ENCODE peak calls at places on chromosomes 6 and 20, in five cellular contexts. F is K562, J is H1, S is GM12891, B is GM12878. Q is an unnamed sample.

GRCh38 chr6:138088307-138088744 is 18.9 kb downstream of the PERP start:
- DNase-seq in F (no peak), J (no peak), S (no peak), B (no peak), Q (no peak)

GRCh38 chr6:107728564-107728897 is 95.6 kb downstream of the SCML4 start:
- DNase-seq in F (no peak), J (no peak), S (no peak), B (no peak), Q (no peak)

GRCh38 chr6:128697392-128697689 is 176.9 kb upstream of the PTPRK start:
- DNase-seq in F (no peak), J (no peak), S (no peak), B (no peak), Q (no peak)

GRCh38 chr6:16901777-16902176 is 140.5 kb upstream of the ATXN1 start:
- DNase-seq in F (no peak), J (no peak), S (no peak), B (no peak), Q (no peak)

GRCh38 chr6:125008957-125009356 is 46.7 kb downstream of the RNF217 start:
- DNase-seq in F (no peak), J (no peak), S (no peak), B (no peak), Q (no peak)

GRCh38 chr6:3808759-3809514 is 40.2 kb upstream of the FAM50B start:
- DNase-seq in F (no peak), J (no peak), S (no peak), B (no peak), Q (no peak)

GRCh38 chr20:44483112-44483511 is 7.4 kb downstream of the TTPAL start:
- DNase-seq in F (no peak), J (no peak), S (no peak), B (no peak), Q (no peak)

GRCh38 chr6:148441454-148441911 is 98.8 kb downstream of the SASH1 start:
- DNase-seq in F (no peak), J (no peak), S (no peak), B (no peak), Q (no peak)

GRCh38 chr6:103672169-103672568 is 1187.5 kb downstream of the HACE1 start:
- DNase-seq in F (no peak), J (no peak), S (no peak), B (no peak), Q (no peak)

GRCh38 chr6:101391772-101392560 is 1.5 kb upstream of the GRIK2 start:
- DNase-seq in F (no peak), J (peak; percentile 54), S (no peak), B (no peak), Q (no peak)

DNA sequence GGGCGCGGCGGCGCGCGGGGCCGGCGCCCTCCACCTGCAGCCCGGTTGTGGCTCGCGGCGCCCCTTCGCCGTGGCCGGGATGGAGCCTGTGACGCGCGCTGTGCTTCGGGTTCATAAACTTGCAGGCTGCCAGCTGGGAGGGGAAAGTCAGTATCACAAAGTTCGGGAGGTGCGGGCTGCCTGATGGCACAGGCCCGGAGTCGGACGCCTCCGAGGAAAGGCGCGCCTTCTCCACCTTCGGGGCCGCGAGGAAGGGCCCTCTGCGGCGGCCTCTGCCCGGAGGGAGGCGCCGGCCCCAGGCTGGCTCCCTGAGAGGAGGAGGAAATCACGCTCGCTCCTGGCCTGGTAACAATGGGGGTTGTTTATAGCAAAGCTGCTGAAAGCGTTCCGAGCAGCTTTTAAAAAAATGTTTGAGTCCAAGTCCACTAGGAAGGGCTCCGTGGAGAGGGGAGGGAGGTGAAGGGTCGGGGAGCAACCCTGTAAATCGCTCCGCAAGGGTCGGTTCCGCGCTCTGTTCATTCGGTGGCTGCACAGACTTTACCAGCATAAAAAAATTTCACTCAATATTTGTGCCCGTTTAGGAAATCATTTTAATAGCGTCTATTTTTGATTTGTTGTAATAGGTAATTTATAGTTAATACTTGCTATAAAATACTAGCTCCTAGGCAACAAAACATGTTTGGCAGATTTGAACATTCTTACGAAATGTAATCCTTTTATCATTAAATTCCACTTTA is 1.0 kb downstream of the AFDN start:
- DNase-seq in F (peak; percentile 75), J (peak; percentile 69), S (peak; percentile 30), B (no peak), Q (peak; percentile 38)
- TF ChIP-seq POLR2A in F (no peak), J (no peak), S (no peak), B (no peak), Q (no peak)

DNA sequence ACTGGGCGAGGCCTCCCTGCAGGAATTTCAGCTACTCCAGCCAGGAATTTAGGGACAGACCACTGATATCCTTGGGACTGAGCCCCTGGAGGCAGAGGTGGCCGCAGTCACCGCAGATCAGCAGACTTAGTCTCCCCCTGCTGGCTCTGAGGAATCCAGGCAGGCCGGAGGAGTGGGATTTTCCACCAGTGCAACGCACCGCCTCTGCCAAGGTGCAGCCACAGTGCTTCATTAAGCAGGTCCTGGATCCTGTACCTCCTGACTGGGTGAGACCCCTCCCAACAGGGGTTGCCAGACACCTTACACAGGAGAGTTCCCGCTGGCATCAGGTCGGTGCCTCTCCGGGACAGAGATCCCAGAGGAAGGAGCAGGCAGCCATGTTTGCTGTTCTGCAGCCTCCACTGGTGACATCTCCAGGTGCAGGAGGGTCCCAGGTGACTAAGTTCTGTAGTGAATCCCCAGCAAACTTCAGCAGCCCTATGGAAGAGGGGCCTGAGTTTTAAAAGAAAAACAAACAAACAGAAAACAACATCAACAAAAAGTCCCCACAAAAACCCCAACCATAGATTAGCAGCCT is 515.2 kb downstream of the FRK start:
- DNase-seq in F (no peak), J (peak; percentile 75), S (no peak), B (no peak), Q (no peak)
- TF ChIP-seq TAF1 in F (no peak), J (no peak), S (no peak), B (no peak), Q (no peak)

GRCh38 chr20:50276119-50277063 is 85.8 kb downstream of the CEBPB start:
- DNase-seq in F (no peak), J (no peak), S (no peak), B (no peak), Q (no peak)

GRCh38 chr20:50274570-50275430 is 84.2 kb downstream of the CEBPB start:
- DNase-seq in F (no peak), J (no peak), S (no peak), B (no peak), Q (no peak)

GRCh38 chr20:50271674-50272412 is 81.2 kb downstream of the CEBPB start:
- DNase-seq in F (no peak), J (no peak), S (no peak), B (no peak), Q (no peak)

GRCh38 chr20:50272413-50273120 is 81.9 kb downstream of the CEBPB start:
- DNase-seq in F (no peak), J (no peak), S (no peak), B (no peak), Q (no peak)

GRCh38 chr20:50273601-50274491 is 83.2 kb downstream of the CEBPB start:
- DNase-seq in F (no peak), J (no peak), S (no peak), B (no peak), Q (no peak)
- TF ChIP-seq POLR2AphosphoS5 in F (no peak), J (no peak), S (no peak), B (no peak), Q (no peak)

GRCh38 chr20:63831696-63832686 is 927 bp upstream of the ZBTB46 start:
- DNase-seq in F (peak; percentile 49), J (peak; percentile 76), S (no peak), B (no peak), Q (no peak)
- TF ChIP-seq POLR2A in F (no peak), J (no peak), S (no peak), B (no peak), Q (no peak)

DNA sequence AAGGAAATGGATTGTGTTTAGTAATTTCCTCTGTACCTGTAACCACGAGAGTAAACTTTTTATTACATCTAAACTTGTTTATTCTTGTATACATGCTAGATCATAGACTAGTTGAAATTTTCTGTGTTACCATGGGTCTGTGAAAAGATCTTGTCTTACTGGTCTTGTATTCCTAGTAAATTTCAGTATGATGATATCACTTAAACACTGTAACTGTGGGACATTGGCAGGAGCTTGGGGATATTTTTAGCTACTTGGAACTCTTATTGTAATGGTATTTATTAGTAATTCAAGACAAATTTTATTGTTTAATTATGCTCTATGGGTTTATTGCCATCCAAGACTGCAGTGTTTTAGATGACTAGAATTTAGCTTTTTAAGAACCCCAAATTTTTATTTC is 25.9 kb upstream of the TULP4 start:
- DNase-seq in F (no peak), J (no peak), S (no peak), B (no peak), Q (no peak)
- TF ChIP-seq TAF1 in F (no peak), J (no peak), S (no peak), B (no peak), Q (no peak)

GRCh38 chr6:36769676-36770499 is 69.4 kb downstream of the CPNE5 start:
- DNase-seq in F (peak; percentile 34), J (no peak), S (no peak), B (no peak), Q (no peak)

GRCh38 chr6:36765190-36765941 is 67.7 kb downstream of the RAB44 start:
- DNase-seq in F (no peak), J (no peak), S (no peak), B (no peak), Q (no peak)

GRCh38 chr6:36766649-36766945 is 69.0 kb downstream of the RAB44 start:
- DNase-seq in F (no peak), J (no peak), S (no peak), B (no peak), Q (no peak)

GRCh38 chr6:36769161-36769675 is 70.0 kb downstream of the CPNE5 start:
- DNase-seq in F (no peak), J (no peak), S (no peak), B (no peak), Q (no peak)

GRCh38 chr6:36765943-36766648 is 68.5 kb downstream of the RAB44 start:
- DNase-seq in F (peak; percentile 92), J (peak; percentile 95), S (peak; percentile 86), B (no peak), Q (peak; percentile 86)
- TF ChIP-seq POLR2AphosphoS5 in F (no peak), J (no peak), S (no peak), B (no peak), Q (no peak)

GRCh38 chr6:166556871-166557322 is 29.6 kb downstream of the RAMACL start:
- DNase-seq in F (no peak), J (no peak), S (no peak), B (no peak), Q (no peak)
- TF ChIP-seq POLR2A in F (no peak), J (no peak), S (no peak), B (no peak), Q (no peak)

DNA sequence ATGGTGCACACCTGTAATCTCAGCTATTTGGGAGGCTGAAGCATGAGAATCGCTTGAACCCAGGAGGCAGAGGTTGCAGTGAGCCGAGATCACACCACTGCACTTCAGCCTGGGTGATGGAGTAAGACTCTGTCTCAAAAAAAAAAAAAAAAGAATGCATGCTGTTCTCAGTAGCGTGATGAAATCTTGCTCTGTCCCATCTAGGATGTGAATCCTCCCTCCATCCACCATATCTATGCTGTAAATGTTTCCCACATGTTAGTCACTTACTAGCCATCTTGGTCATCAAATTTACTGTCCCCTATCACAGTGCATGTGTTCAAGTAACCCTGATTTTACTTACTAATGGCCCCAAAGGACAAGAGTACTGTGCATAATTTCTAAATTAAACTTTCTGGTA is 315.4 kb upstream of the TBX18 start:
- DNase-seq in F (no peak), J (no peak), S (no peak), B (no peak), Q (no peak)
- TF ChIP-seq TAF1 in F (no peak), J (no peak), S (no peak), B (no peak), Q (no peak)

GRCh38 chr20:33007376-33008335 is at the start of gene BPIFB2:
- DNase-seq in F (no peak), J (no peak), S (no peak), B (no peak), Q (no peak)
- TF ChIP-seq POLR2AphosphoS5 in F (no peak), J (no peak), S (no peak), B (no peak), Q (no peak)

GRCh38 chr6:72316675-72317380 is 305.0 kb upstream of the KCNQ5 start:
- DNase-seq in F (no peak), J (no peak), S (no peak), B (no peak), Q (no peak)
- TF ChIP-seq POLR2A in F (no peak), J (no peak), S (no peak), B (no peak), Q (no peak)

Q was measured in GM12892.